ENCODE peak calls at places on chromosomes 12 and 14, in six cellular contexts. G, H, M, E, L and N are unnamed samples.

GRCh38 chr12:39383064-39383552 is 59.8 kb downstream of the KIF21A start:
- DNase-seq in G (no peak), H (no peak), M (no peak), E (no peak), L (no peak), N (no peak)

GRCh38 chr14:88477513-88478250 is 77.1 kb downstream of the PTPN21 start:
- DNase-seq in G (no peak), H (no peak), M (no peak), E (no peak), L (no peak), N (no peak)

GRCh38 chr12:68825569-68826217 is 17.7 kb downstream of the MDM2 start:
- DNase-seq in G (no peak), H (no peak), M (no peak), E (no peak), L (no peak), N (no peak)

GRCh38 chr12:57744777-57745484 is at the start of gene TSPAN31:
- DNase-seq in G (peak; percentile 99), H (peak; percentile 87), M (peak; percentile 99), E (peak; percentile 99), L (peak; percentile 98), N (peak; percentile 99)

GRCh38 chr12:4434299-4434698 is 11.3 kb downstream of the FGF6 start:
- DNase-seq in G (no peak), H (no peak), M (no peak), E (no peak), L (no peak), N (peak; percentile 34)

GRCh38 chr12:96861656-96862055 is 45.4 kb upstream of the NEDD1 start:
- DNase-seq in G (no peak), H (no peak), M (no peak), E (no peak), L (no peak), N (no peak)

GRCh38 chr14:72759670-72760069 is 134.2 kb downstream of the DPF3 start:
- DNase-seq in G (no peak), H (no peak), M (no peak), E (no peak), L (no peak), N (no peak)

GRCh38 chr12:118060301-118061010 is 523 bp downstream of the WSB2 start:
- DNase-seq in G (peak; percentile 51), H (peak; percentile 6), M (peak; percentile 65), E (peak; percentile 59), L (peak; percentile 43), N (no peak)

GRCh38 chr12:122459211-122459610 is 36.7 kb upstream of the CLIP1 start:
- DNase-seq in G (no peak), H (no peak), M (peak; percentile 94), E (no peak), L (no peak), N (no peak)

GRCh38 chr12:102107970-102108369 is 11.9 kb downstream of the NUP37 start:
- DNase-seq in G (no peak), H (no peak), M (no peak), E (no peak), L (no peak), N (no peak)

GRCh38 chr14:69346710-69347109 is 51.4 kb downstream of the ERH start:
- DNase-seq in G (no peak), H (no peak), M (no peak), E (peak; percentile 41), L (no peak), N (no peak)

GRCh38 chr14:51862171-51862838 is 1.9 kb downstream of the GNG2 start:
- DNase-seq in G (no peak), H (no peak), M (no peak), E (no peak), L (no peak), N (no peak)

GRCh38 chr12:132284071-132284492 is 45.3 kb downstream of the GALNT9 start:
- DNase-seq in G (no peak), H (no peak), M (no peak), E (no peak), L (no peak), N (no peak)

GRCh38 chr12:103956515-103957027 is 9.1 kb upstream of the TDG start:
- DNase-seq in G (no peak), H (peak; percentile 1), M (peak; percentile 38), E (no peak), L (peak; percentile 41), N (no peak)

GRCh38 chr12:116916714-116917114 is 6.0 kb downstream of the FBXW8 start:
- DNase-seq in G (no peak), H (peak; percentile 9), M (peak; percentile 82), E (peak; percentile 23), L (peak; percentile 61), N (no peak)

GRCh38 chr14:90815567-90815816 is 738 bp downstream of the TTC7B start:
- DNase-seq in G (no peak), H (no peak), M (no peak), E (no peak), L (no peak), N (no peak)

GRCh38 chr12:52817003-52817698 is 3.2 kb upstream of the KRT4 start:
- DNase-seq in G (no peak), H (no peak), M (no peak), E (no peak), L (no peak), N (no peak)

GRCh38 chr12:95117178-95117599 is 43.8 kb upstream of the NR2C1 start:
- DNase-seq in G (peak; percentile 84), H (peak; percentile 34), M (peak; percentile 69), E (peak; percentile 83), L (peak; percentile 66), N (peak; percentile 68)

GRCh38 chr12:6947615-6948014 is 3.5 kb upstream of the PTPN6 start:
- DNase-seq in G (no peak), H (no peak), M (no peak), E (no peak), L (no peak), N (no peak)

GRCh38 chr12:102427542-102427923 is 52.8 kb downstream of the IGF1 start:
- DNase-seq in G (peak; percentile 65), H (no peak), M (peak; percentile 72), E (no peak), L (no peak), N (no peak)

GRCh38 chr12:117352260-117352659 is 9.2 kb downstream of the NOS1 start:
- DNase-seq in G (no peak), H (no peak), M (peak; percentile 18), E (no peak), L (no peak), N (no peak)

GRCh38 chr12:52633383-52633782 is 15.0 kb upstream of the KRT73 start:
- DNase-seq in G (no peak), H (no peak), M (no peak), E (no peak), L (no peak), N (peak; percentile 13)

GRCh38 chr14:48723841-48724495 is 862.2 kb downstream of the RPS29 start:
- DNase-seq in G (no peak), H (no peak), M (no peak), E (no peak), L (no peak), N (no peak)

GRCh38 chr12:6778212-6778570 is 5.9 kb downstream of the LAG3 start:
- DNase-seq in G (no peak), H (no peak), M (peak; percentile 25), E (no peak), L (no peak), N (no peak)

GRCh38 chr12:125272252-125272980 is 207.2 kb downstream of the AACS start:
- DNase-seq in G (no peak), H (no peak), M (no peak), E (no peak), L (no peak), N (no peak)

GRCh38 chr12:124479680-124480468 is 87.5 kb downstream of the NCOR2 start:
- DNase-seq in G (no peak), H (no peak), M (no peak), E (peak; percentile 62), L (no peak), N (no peak)

DNA sequence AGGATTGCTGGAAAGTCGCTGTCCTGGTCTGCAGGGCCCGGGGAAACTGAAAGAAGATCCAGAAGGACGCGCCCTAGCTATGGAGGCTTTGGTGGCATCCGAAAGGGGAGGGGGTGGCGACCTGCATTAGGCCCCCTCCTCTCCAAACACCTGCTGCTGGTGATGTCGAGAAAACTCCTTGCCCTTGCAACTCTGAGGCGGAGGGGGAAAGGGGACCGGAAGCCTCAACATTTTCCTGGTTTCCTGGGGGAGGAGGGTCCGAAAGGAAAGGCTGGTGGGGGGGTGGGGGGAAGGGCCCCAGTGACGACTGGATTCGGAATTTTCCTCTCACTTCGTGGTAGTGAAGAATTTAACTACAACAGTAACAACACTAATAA is 421.1 kb downstream of the VRK1 start:
- DNase-seq in G (no peak), H (no peak), M (no peak), E (no peak), L (no peak), N (no peak)
- H3K4me3 ChIP-seq in G (no peak overlapping the region), H (peak overlapping the region; percentile 77), M (peak overlapping the region; percentile 17), E (peak overlapping the region; percentile 0), L (no peak overlapping the region), N (no peak overlapping the region)

DNA sequence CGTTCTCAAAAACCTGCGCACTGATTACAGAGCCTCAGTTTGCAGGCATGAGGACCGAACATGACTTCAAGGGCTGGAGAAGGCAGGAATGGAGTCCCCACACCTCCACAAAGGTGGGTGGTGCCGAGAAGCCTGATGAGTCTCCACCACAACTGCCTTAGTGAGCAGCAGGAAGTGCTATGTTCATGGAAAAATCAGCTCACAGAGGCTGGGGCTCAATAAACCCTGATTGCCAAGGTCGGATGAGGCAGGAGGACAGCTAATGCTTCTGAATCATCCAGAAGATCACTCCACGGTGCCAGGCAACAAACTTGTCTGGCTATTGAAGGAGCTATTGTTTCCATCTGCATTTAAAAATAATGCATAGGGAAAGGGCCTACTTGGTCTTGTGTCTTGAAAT is 31.1 kb downstream of the APPL2 start:
- DNase-seq in G (no peak), H (no peak), M (no peak), E (no peak), L (no peak), N (no peak)
- H3K36me3 ChIP-seq in G (no peaks in the 10 kb centered on the region), H (peaks cover 57% of the 10 kb centered on the region), M (peaks cover 34% of the 10 kb centered on the region), E (peaks cover 32% of the 10 kb centered on the region), L (peaks cover 29% of the 10 kb centered on the region), N (peaks cover 81% of the 10 kb centered on the region)

GRCh38 chr14:36522972-36523685 is 3.1 kb upstream of the NKX2-1 start:
- DNase-seq in G (no peak), H (no peak), M (peak; percentile 65), E (no peak), L (no peak), N (no peak)
- H3K27me3 ChIP-seq in G (peaks cover 66% of the 10 kb centered on the region), H (peaks cover 22% of the 10 kb centered on the region), M (no peaks in the 10 kb centered on the region), E (peaks cover 65% of the 10 kb centered on the region), L (peaks cover 15% of the 10 kb centered on the region), N (peaks cover 83% of the 10 kb centered on the region)

GRCh38 chr12:2739832-2740641 is 54.7 kb upstream of the FKBP4 start:
- DNase-seq in G (no peak), H (no peak), M (peak; percentile 32), E (peak; percentile 10), L (no peak), N (no peak)
- H3K4me3 ChIP-seq in G (no peak overlapping the region), H (no peak overlapping the region), M (no peak overlapping the region), E (no peak overlapping the region), L (no peak overlapping the region), N (no peak overlapping the region)

DNA sequence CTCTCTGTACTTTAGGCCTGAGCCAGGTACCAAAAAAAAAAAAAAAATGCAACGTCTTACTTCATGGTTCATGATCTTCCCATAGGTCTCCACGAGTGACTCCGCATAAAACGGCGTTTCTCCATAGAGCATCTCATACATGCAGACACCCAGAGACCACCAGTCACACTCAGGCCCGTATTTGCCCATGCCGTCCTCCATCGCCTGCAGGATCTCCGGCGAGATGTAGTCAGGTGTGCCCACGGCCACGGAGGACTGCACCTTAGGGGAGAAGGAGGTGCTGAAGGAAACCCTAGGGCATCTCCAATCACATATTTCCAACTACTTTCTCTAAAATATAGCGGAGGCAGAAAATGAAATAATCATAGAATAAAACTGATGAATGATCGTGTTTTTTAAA is 61.0 kb downstream of the AMN start:
- DNase-seq in G (no peak), H (no peak), M (no peak), E (no peak), L (no peak), N (no peak)
- H3K36me3 ChIP-seq in G (no peaks in the 10 kb centered on the region), H (no peaks in the 10 kb centered on the region), M (peaks cover 24% of the 10 kb centered on the region), E (peaks cover 4% of the 10 kb centered on the region), L (peaks cover 4% of the 10 kb centered on the region), N (peaks cover 67% of the 10 kb centered on the region)